ENCODE peak calls at places on chromosomes 6 and 20, in four cellular contexts. B is lower lobe of right lung, L is IMR-90, X is esophagus muscularis mucosa. M is an unnamed sample.

GRCh38 chr6:111718326-111718725 is 112.6 kb upstream of the TRAF3IP2 start:
- DNase-seq in B (no peak), L (no peak), X (no peak), M (no peak)

GRCh38 chr6:27505209-27506027 is 32.5 kb upstream of the ZNF184 start:
- DNase-seq in B (no peak), L (peak), X (no peak), M (no peak)

GRCh38 chr6:166619912-166620311 is 7.1 kb downstream of the RPS6KA2 start:
- DNase-seq in B (peak), X (no peak), L (peak), M (no peak)

GRCh38 chr6:161644521-161644920 is 370.7 kb upstream of the AGPAT4 start:
- DNase-seq in X (peak), L (no peak), B (no peak), M (no peak)

GRCh38 chr20:4068708-4069107 is 53.4 kb upstream of the RNF24 start:
- DNase-seq in L (no peak), X (no peak), B (no peak), M (no peak)

GRCh38 chr6:168238159-168238887 is 81.3 kb downstream of the DACT2 start:
- DNase-seq in B (no peak), L (no peak), X (no peak), M (no peak)

GRCh38 chr6:162857321-162857720 is 129.5 kb downstream of the PACRG start:
- DNase-seq in X (no peak), L (no peak), B (no peak), M (no peak)

GRCh38 chr6:156396791-156397418 is 380.3 kb upstream of the ARID1B start:
- DNase-seq in X (peak), L (no peak), B (no peak), M (no peak)

GRCh38 chr6:43639984-43640800 is 4.6 kb downstream of the MAD2L1BP start:
- DNase-seq in B (no peak), X (no peak), L (no peak), M (no peak)

GRCh38 chr20:59948828-59949720 is 8.9 kb downstream of the FAM217B start:
- DNase-seq in L (peak), B (no peak), X (no peak), M (no peak)

GRCh38 chr6:2920671-2921112 is 17.6 kb upstream of the SERPINB9 start:
- DNase-seq in B (no peak), X (no peak), L (no peak), M (no peak)

GRCh38 chr6:3848380-3848779 is 793 bp upstream of the FAM50B start:
- DNase-seq in L (no peak), B (no peak), X (no peak), M (no peak)

GRCh38 chr6:170269873-170270541 is 20.9 kb downstream of the DLL1 start:
- DNase-seq in L (peak), B (peak), X (no peak), M (no peak)

GRCh38 chr6:85418059-85418458 is 31.8 kb upstream of the NT5E start:
- DNase-seq in B (no peak), L (peak), X (no peak), M (no peak)

GRCh38 chr6:127997472-127998164 is 96.8 kb upstream of the THEMIS start:
- DNase-seq in L (no peak), X (no peak), B (no peak), M (no peak)

GRCh38 chr6:132483779-132484679 is 28.9 kb downstream of the STX7 start:
- DNase-seq in X (no peak), B (no peak), L (peak), M (no peak)

GRCh38 chr6:63637865-63638445 is 2.4 kb downstream of the PHF3 start:
- DNase-seq in L (no peak), X (no peak), B (no peak), M (no peak)

GRCh38 chr20:3669710-3670367 is 6.6 kb upstream of the GFRA4 start:
- DNase-seq in X (no peak), L (no peak), B (no peak), M (no peak)

GRCh38 chr6:34295721-34296120 is 46.9 kb upstream of the SMIM29 start:
- DNase-seq in L (peak), B (no peak), X (no peak), M (no peak)

GRCh38 chr6:169898788-169899480 is 147.5 kb downstream of the ERMARD start:
- DNase-seq in X (no peak), L (no peak), B (no peak), M (no peak)

GRCh38 chr20:33901132-33901523 is 90.0 kb downstream of the CHMP4B start:
- DNase-seq in X (no peak), L (no peak), B (no peak), M (no peak)

GRCh38 chr6:130233332-130233731 is 10.6 kb upstream of the SAMD3 start:
- DNase-seq in L (peak), B (no peak), X (no peak), M (no peak)

GRCh38 chr20:41352666-41353065 is 12.0 kb downstream of the LPIN3 start:
- DNase-seq in B (no peak), L (no peak), X (no peak), M (no peak)
- TF ChIP-seq CTCF in B (no peak), L (no peak), X (no peak), M (no peak)

GRCh38 chr20:62368629-62369507 is 1.8 kb upstream of the LAMA5 start:
- DNase-seq in L (peak), X (no peak), B (no peak), M (no peak)
- TF ChIP-seq CTCF in L (peak), X (peak), B (peak), M (no peak)

DNA sequence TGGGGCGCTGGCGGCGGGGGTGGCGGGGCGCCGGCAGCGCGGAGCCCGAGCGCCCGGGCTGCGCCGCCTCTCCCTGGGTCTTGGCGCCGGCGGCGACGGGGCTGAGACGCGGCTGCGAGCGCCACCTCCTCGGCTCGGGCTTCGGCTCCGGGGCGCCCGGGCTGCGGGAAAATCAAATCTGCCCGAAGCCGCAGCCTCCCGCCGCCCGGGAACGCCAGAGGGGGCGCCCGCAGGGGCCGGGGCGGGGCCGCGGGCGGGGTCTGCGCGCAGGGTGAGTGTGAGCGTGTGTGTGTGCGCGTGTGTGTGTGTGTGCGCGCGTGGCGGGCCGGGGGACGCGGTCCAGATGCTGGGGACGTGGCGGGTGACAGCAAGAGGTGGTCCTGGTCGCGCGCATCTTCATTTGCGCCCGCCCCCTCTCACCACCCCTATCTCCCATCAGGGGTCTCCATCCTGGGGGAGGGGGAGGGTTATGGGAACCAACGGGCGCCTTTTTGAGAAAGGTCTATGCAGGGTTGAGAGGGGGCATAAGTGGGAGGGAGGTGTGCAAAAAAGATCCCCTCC is 655 bp upstream of the CPNE5 start:
- DNase-seq in B (peak), L (no peak), X (no peak), M (no peak)
- TF ChIP-seq CTCF in B (peak), L (peak), X (no peak), M (peak)

DNA sequence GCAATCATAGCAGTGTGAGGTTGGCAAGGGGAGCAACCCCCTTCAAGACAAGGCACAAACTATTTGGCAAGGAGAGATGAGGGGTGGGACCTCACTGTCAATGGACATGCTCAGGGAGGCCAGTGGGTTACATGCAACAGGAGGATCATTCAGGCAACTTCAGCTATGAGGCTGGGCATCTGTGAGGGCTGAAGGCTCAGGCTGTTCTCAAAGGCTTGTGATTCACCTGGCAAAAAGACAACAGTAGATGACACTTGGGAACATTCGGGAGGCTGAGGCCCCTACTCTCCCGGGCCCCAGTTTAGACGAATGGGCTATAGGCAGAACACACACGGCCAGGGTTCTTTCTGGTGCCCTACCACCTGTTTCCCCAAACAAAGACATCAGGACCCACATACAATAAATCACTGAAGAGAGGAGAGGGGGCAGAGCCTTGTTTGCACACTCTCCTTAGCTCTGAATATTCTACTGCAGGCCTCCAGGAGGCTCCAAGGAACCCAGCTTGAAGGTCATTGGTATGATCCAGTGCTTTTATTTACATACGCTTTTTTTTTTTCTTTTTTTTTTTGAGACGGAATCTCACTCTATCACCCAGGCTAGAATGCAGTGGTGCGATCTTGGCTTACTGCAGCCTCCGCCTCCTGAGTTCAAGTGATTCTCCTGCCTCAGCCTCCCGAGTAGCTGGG is 7.9 kb downstream of the TUBB start:
- DNase-seq in B (no peak), X (no peak), L (peak), M (no peak)
- TF ChIP-seq CTCF in B (no peak), X (no peak), L (peak), M (peak)

DNA sequence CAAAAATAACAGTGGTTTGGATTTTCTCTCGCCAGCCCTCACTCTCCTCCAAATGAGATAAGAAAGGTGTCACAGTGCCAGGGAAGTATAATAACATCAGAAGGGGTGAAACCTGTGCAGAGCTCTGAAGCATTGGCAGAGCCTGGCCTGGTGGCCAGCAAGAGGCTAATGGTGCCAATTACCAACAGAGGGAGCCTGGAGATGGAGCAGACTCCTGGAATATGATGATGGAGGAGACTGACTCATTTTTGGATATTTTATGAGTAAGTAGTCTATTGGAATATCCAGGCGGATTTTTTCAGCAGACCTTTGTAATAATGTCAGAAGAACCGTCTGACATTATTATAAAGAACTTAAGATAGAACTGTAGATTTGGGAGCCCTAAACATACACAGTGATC is 442.6 kb upstream of the MARCKS start:
- DNase-seq in B (no peak), X (no peak), L (peak), M (no peak)
- TF ChIP-seq CTCF in B (peak), X (peak), L (peak), M (peak)

DNA sequence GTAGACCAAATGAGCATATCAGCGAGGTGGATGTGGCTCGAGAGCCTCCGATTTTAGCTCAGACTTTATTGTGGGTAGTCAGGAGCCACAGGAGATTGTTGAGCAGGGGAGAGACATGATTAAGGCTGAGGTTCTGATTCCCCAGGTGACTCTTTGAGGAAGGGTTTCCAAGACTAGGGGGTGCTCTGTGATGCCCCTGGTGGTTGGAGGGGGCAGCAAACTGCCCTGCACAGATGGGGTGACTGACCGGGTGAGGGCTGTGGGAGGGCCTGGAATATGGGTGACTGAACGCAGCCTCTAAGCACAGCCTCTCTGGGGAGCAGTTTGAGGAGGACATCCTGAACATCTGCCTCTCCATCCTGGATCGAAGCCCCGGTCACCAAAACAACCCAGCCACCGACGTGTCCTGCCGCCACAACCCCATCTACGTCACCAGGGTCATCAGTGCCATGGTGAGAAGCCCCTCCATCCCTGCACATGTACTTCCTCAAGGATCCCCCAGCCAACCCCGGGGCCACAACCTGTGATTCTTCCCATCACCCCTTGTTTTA is 17.0 kb downstream of the TGM6 start:
- DNase-seq in B (no peak), X (no peak), L (no peak), M (no peak)
- TF ChIP-seq CTCF in B (no peak), X (no peak), L (no peak), M (no peak)

GRCh38 chr20:58378056-58378455 is 11.0 kb upstream of the VAPB start:
- DNase-seq in L (no peak), X (no peak), B (no peak), M (no peak)

GRCh38 chr20:58381627-58382026 is 7.4 kb upstream of the VAPB start:
- DNase-seq in L (no peak), X (no peak), B (no peak), M (no peak)

GRCh38 chr20:58375796-58376195 is 13.2 kb upstream of the VAPB start:
- DNase-seq in X (no peak), B (no peak), L (no peak), M (no peak)

GRCh38 chr20:58377017-58377416 is 12.0 kb upstream of the VAPB start:
- DNase-seq in B (no peak), L (no peak), X (no peak), M (no peak)

DNA sequence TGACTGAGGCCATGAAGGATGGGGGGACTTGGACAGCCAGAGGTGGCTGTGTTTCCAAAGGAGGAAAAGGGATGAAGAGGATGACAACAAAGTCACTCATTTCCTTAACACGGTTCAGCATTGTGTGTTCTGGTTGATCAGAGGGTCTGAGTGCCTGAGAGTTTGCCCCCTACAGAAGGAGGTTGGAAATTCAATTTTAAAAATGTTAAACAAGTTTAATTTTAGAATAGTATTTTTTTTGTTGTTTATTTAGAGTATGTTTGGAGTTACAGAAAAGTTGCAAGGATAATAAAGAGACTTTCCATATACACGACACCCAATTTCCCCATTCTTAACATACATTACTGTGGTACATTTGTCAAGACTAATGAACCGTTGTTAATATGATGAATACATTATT is 10.3 kb upstream of the VAPB start:
- DNase-seq in X (no peak), L (no peak), B (no peak), M (no peak)
- TF ChIP-seq CTCF in X (no peak), L (peak), B (no peak), M (no peak)

DNA sequence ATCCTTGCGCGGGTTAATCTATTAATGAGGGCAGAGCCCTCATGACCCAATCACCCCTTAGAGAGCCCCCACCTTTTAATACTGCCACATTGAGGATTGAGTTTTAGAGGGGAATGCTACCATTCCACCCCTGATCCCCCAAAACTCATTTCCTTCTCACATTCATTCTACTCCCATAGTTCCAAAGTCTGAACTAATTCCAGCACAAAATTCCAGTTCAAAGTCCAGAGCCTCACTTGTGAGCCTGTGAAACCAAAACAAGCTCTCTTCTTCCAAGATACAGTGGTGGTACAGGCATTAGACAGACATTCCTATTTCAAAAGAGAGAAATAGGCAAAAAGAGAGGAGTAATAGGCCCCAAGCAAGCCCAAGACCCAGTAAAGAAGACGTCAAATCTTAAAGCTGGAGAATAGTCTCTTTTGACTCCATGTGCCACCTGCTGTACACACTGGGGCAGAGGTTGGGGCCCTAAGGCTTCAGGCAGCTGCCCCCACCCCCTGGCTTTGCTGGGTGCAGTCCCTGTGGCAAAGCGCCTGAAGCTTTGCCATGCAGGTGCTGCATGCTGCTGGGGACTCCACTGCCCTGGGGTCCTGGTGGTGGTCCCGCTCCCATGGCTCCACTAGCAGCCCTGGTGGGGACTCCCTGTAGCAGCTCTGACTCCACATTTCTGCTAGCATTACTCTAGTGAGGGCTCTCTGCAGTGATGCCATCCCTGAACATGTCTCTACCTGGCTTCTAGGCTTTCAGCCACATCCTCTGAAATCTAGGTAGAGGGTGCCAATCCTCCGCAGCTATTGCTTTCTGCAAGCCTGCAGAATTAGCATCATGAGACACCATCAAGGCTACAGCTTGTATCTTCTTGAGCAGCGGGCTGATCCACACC is 41.3 kb downstream of the RSPH3 start:
- DNase-seq in B (no peak), L (no peak), X (no peak), M (no peak)
- TF ChIP-seq CTCF in B (peak), L (no peak), X (no peak), M (no peak)

GRCh38 chr6:106325336-106326178 is at the start of gene ATG5:
- DNase-seq in X (peak), B (peak), L (peak), M (peak)
- TF ChIP-seq CTCF in X (no peak), B (no peak), L (no peak), M (no peak)

DNA sequence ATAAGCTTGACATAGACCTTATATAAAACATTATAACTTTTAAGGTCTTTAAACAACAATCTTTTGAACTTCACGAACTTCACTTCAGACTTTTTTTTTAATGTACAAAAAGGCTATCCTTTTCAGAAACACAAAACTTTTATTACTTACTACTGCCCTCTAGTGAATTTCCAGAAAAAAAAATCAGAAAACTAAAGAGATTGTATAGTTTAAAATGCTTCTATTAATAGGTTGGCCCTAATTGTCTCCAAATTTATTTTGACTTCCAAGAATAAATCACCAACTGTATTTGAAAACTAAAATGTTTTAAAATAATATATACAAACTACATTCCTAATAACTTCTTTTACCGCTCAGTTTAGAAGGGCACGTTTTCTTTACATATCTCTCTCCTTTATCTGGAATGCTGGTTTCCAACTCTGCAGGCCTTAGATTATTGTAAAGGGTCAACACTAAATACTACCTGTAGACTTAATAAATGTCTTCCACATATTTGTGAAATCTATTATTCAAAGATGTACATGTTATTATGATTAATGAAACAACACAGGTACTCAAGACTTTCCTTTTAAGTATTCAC is 66.8 kb downstream of the LMBRD1 start:
- DNase-seq in L (peak), B (no peak), X (no peak), M (no peak)
- TF ChIP-seq CTCF in L (peak), B (peak), X (peak), M (peak)